ENCODE peak calls at places on chromosomes 4 and X, in seven cellular contexts. T is T-helper 9 cell; U is activated effector memory CD4-positive, alpha-beta T cell treated with Interleukin-2 at 50 U/mL for 16 hours; R is dermis blood vessel endothelial cell; N is AG08396; Y is breast epithelium; P is NCI-H2029. W is an unnamed sample.

GRCh38 chrX:104833401-104833800 is 267.4 kb downstream of the IL1RAPL2 start:
- DNase-seq in T (no peak), U (no peak), R (no peak), N (peak), Y (no peak), P (no peak), W (no peak)

GRCh38 chr4:130820448-130820847 is 1724.5 kb downstream of the C4orf33 start:
- DNase-seq in T (no peak), U (no peak), R (no peak), N (no peak), Y (no peak), P (no peak), W (no peak)

GRCh38 chrX:46251755-46252154 is 293.5 kb downstream of the ZNF674 start:
- DNase-seq in T (no peak), U (no peak), R (peak), N (no peak), Y (no peak), P (no peak), W (no peak)

GRCh38 chr4:14478504-14478903 is 523.8 kb upstream of the CPEB2 start:
- DNase-seq in T (no peak), U (no peak), R (no peak), N (no peak), Y (no peak), P (no peak), W (no peak)

GRCh38 chr4:42371306-42372063 is 25.8 kb upstream of the SHISA3 start:
- DNase-seq in T (no peak), U (no peak), R (peak), N (peak), Y (no peak), P (peak), W (no peak)

GRCh38 chrX:131778269-131779218 is 234.7 kb downstream of the OR13H1 start:
- DNase-seq in T (peak), U (no peak), R (no peak), N (peak), Y (peak), P (no peak), W (no peak)

GRCh38 chr4:39621582-39621981 is 17.1 kb downstream of the SMIM14 start:
- DNase-seq in T (no peak), U (no peak), R (peak), N (no peak), Y (no peak), P (peak), W (no peak)

GRCh38 chrX:107574054-107574683 is 54.1 kb upstream of the PRPS1 start:
- DNase-seq in T (no peak), U (no peak), R (no peak), N (no peak), Y (no peak), P (no peak), W (no peak)

GRCh38 chr4:104022871-104023270 is 303.1 kb upstream of the TACR3 start:
- DNase-seq in T (no peak), U (no peak), R (no peak), N (no peak), Y (no peak), P (no peak), W (no peak)

GRCh38 chr4:111854494-111855087 is 290.7 kb upstream of the FAM241A start:
- DNase-seq in T (no peak), U (no peak), R (peak), N (peak), Y (no peak), P (no peak), W (no peak)

W was measured in effector CD8-positive, alpha-beta T cell.